ENCODE peak calls at places on chromosomes 1 and 21, in five cellular contexts. P is heart right ventricle; S is anterior cingulate cortex; T is effector memory CD4-positive, alpha-beta T cell; N is ovary. D is an unnamed sample.

GRCh38 chr1:94048413-94049164 is 72.4 kb downstream of the ABCA4 start:
- DNase-seq in S (no peak), T (no peak), P (no peak), N (no peak), D (no peak)

GRCh38 chr1:185017338-185017737 is 28.0 kb upstream of the RNF2 start:
- DNase-seq in T (no peak), N (no peak), P (no peak), S (no peak), D (no peak)

GRCh38 chr1:160131803-160132565 is 16.4 kb downstream of the ATP1A2 start:
- DNase-seq in T (no peak), S (no peak), N (no peak), P (peak; percentile 63), D (no peak)

GRCh38 chr21:37006521-37007291 is at the start of gene RIPPLY3:
- DNase-seq in P (no peak), S (no peak), N (no peak), T (no peak), D (no peak)

GRCh38 chr1:94792473-94792875 is 27.7 kb upstream of the SLC44A3 start:
- DNase-seq in S (no peak), T (no peak), P (no peak), N (no peak), D (no peak)

GRCh38 chr1:65069186-65069585 is 78.8 kb upstream of the AK4 start:
- DNase-seq in P (no peak), N (no peak), S (no peak), T (no peak), D (no peak)

GRCh38 chr1:154859786-154860153 is 10.3 kb downstream of the KCNN3 start:
- DNase-seq in N (no peak), T (no peak), S (no peak), P (no peak), D (no peak)

GRCh38 chr1:235734335-235734734 is 84.8 kb upstream of the GNG4 start:
- DNase-seq in P (no peak), N (no peak), T (no peak), S (no peak), D (no peak)

GRCh38 chr1:234475166-234475793 is 3.7 kb downstream of the TARBP1 start:
- DNase-seq in S (no peak), P (no peak), T (no peak), N (no peak), D (no peak)

GRCh38 chr1:206776239-206776638 is 3.9 kb upstream of the IL10 start:
- DNase-seq in S (no peak), P (no peak), T (no peak), N (no peak), D (no peak)

GRCh38 chr1:3173113-3173745 is 104.2 kb downstream of the PRDM16 start:
- DNase-seq in N (no peak), T (no peak), P (no peak), S (no peak), D (no peak)

GRCh38 chr1:60848583-60849188 is 233.7 kb upstream of the NFIA start:
- DNase-seq in N (no peak), P (no peak), T (no peak), S (no peak), D (no peak)

GRCh38 chr1:77533660-77534295 is 148.7 kb downstream of the ZZZ3 start:
- DNase-seq in S (no peak), T (peak; percentile 19), P (peak; percentile 34), N (peak; percentile 56), D (no peak)

GRCh38 chr1:44035726-44036408 is 4.6 kb upstream of the SLC6A9 start:
- DNase-seq in N (no peak), S (no peak), P (peak; percentile 38), T (no peak), D (peak; percentile 84)

GRCh38 chr21:45533731-45534571 is 8.3 kb downstream of the SLC19A1 start:
- DNase-seq in S (no peak), T (no peak), P (peak; percentile 35), N (no peak), D (peak; percentile 69)

GRCh38 chr1:89580036-89580435 is 52.9 kb upstream of the LRRC8C start:
- DNase-seq in S (no peak), N (no peak), T (no peak), P (no peak), D (no peak)

GRCh38 chr1:9097947-9098705 is 28.7 kb upstream of the SLC2A5 start:
- DNase-seq in P (no peak), N (no peak), S (no peak), T (no peak), D (no peak)

GRCh38 chr1:118223426-118223825 is 38.4 kb upstream of the SPAG17 start:
- DNase-seq in S (no peak), P (no peak), N (no peak), T (no peak), D (no peak)

GRCh38 chr1:94044290-94044790 is 76.6 kb downstream of the ABCA4 start:
- DNase-seq in S (no peak), T (no peak), N (peak; percentile 53), P (peak; percentile 68), D (no peak)

GRCh38 chr1:185570962-185571361 is 163.2 kb upstream of the HMCN1 start:
- DNase-seq in N (no peak), P (no peak), S (no peak), T (no peak), D (no peak)

GRCh38 chr1:193069748-193070394 is 10.5 kb downstream of the RO60 start:
- DNase-seq in T (no peak), S (no peak), N (no peak), P (no peak), D (no peak)

GRCh38 chr1:6962390-6962955 is 177.2 kb downstream of the CAMTA1 start:
- DNase-seq in N (peak; percentile 41), T (peak; percentile 15), S (no peak), P (peak; percentile 52), D (peak; percentile 86)

GRCh38 chr1:228530086-228530758 is 43.0 kb downstream of the RNF187 start:
- DNase-seq in P (no peak), T (no peak), S (no peak), N (no peak), D (peak; percentile 15)

GRCh38 chr21:14591882-14592281 is 45.8 kb upstream of the SAMSN1 start:
- DNase-seq in P (no peak), N (no peak), S (no peak), T (no peak), D (peak; percentile 80)

GRCh38 chr1:43548285-43549271 is 17.9 kb downstream of the PTPRF start:
- DNase-seq in T (no peak), P (no peak), N (no peak), S (no peak), D (no peak)

GRCh38 chr1:239555350-239555749 is 169.0 kb downstream of the CHRM3 start:
- DNase-seq in P (no peak), S (no peak), N (no peak), T (no peak), D (no peak)

GRCh38 chr1:22259581-22260282 is 116.8 kb upstream of the WNT4 start:
- DNase-seq in N (no peak), T (no peak), S (no peak), P (no peak), D (no peak)

GRCh38 chr1:161792740-161793139 is 26.6 kb downstream of the ATF6 start:
- DNase-seq in S (no peak), P (no peak), N (no peak), T (no peak), D (no peak)

GRCh38 chr1:234841710-234842231 is 231.8 kb upstream of the IRF2BP2 start:
- DNase-seq in S (no peak), T (no peak), P (no peak), N (no peak), D (no peak)

GRCh38 chr1:202159534-202160371 is 649 bp downstream of the PTPN7 start:
- DNase-seq in P (no peak), N (no peak), T (no peak), S (no peak), D (no peak)

GRCh38 chr1:97827887-97828286 is 92.9 kb downstream of the DPYD start:
- DNase-seq in S (no peak), P (no peak), T (no peak), N (no peak), D (no peak)

GRCh38 chr1:226446058-226446457 is 38.2 kb upstream of the PARP1 start:
- DNase-seq in P (no peak), T (no peak), N (no peak), S (no peak), D (no peak)

D was measured in posterior vena cava.